ENCODE peak calls at places on chromosome 14, in four cellular contexts. J is IMR-90, V is MM.1S, H is uterus. L is an unnamed sample.

GRCh38 chr14:57747036-57747435 is 118.9 kb downstream of the SLC35F4 start:
- DNase-seq in V (no peak), H (no peak), J (no peak), L (peak)

GRCh38 chr14:81137316-81137715 is 83.4 kb downstream of the GTF2A1 start:
- DNase-seq in H (no peak), V (no peak), J (peak), L (peak)

GRCh38 chr14:88554458-88555286 is at the start of gene PTPN21:
- DNase-seq in V (peak), J (peak), H (peak), L (peak)

GRCh38 chr14:86003998-86004397 is 474.1 kb downstream of the FLRT2 start:
- DNase-seq in H (no peak), J (peak), V (no peak), L (peak)

GRCh38 chr14:60573943-60574496 is 65.1 kb downstream of the SIX6 start:
- DNase-seq in H (no peak), J (no peak), V (no peak), L (peak)

GRCh38 chr14:36426836-36427235 is 93.2 kb downstream of the NKX2-1 start:
- DNase-seq in V (no peak), J (no peak), H (no peak), L (no peak)

GRCh38 chr14:69910871-69911270 is 31.7 kb downstream of the SMOC1 start:
- DNase-seq in H (no peak), V (no peak), J (no peak), L (no peak)

GRCh38 chr14:88791629-88792571 is 853 bp downstream of the EML5 start:
- DNase-seq in V (peak), J (no peak), H (peak), L (no peak)

GRCh38 chr14:31449971-31450610 is 7.2 kb downstream of the DTD2 start:
- DNase-seq in H (no peak), J (peak), V (peak), L (peak)

GRCh38 chr14:26021759-26022158 is 576.1 kb downstream of the NOVA1 start:
- DNase-seq in J (no peak), H (no peak), V (no peak), L (no peak)

GRCh38 chr14:94136575-94137331 is 7.3 kb upstream of the IFI27L2 start:
- DNase-seq in H (peak), V (peak), J (peak), L (peak)

GRCh38 chr14:39734306-39734705 is 302.1 kb upstream of the FBXO33 start:
- DNase-seq in J (no peak), H (no peak), V (no peak), L (no peak)

GRCh38 chr14:100067481-100067880 is 2.3 kb downstream of the EVL start:
- DNase-seq in H (no peak), V (no peak), J (no peak), L (no peak)

GRCh38 chr14:46136456-46136855 is 515.1 kb downstream of the RPL10L start:
- DNase-seq in J (no peak), H (no peak), V (no peak), L (no peak)

GRCh38 chr14:71321556-71322315 is 414.5 kb downstream of the PCNX1 start:
- DNase-seq in H (no peak), V (no peak), J (peak), L (peak)

GRCh38 chr14:52348796-52349195 is 34.7 kb downstream of the PTGER2 start:
- DNase-seq in H (no peak), J (peak), V (no peak), L (peak)

GRCh38 chr14:23057757-23058653 is 685 bp upstream of the CDH24 start:
- DNase-seq in H (peak), V (peak), J (peak), L (peak)

GRCh38 chr14:65850429-65851145 is 438.1 kb downstream of the FUT8 start:
- DNase-seq in J (no peak), H (no peak), V (peak), L (no peak)

GRCh38 chr14:92471919-92472318 is 41.7 kb upstream of the RIN3 start:
- DNase-seq in H (no peak), V (no peak), J (peak), L (peak)

GRCh38 chr14:37601849-37602248 is 6.4 kb downstream of the TTC6 start:
- DNase-seq in J (no peak), V (no peak), H (no peak), L (no peak)

GRCh38 chr14:37658174-37658573 is 62.7 kb downstream of the TTC6 start:
- DNase-seq in J (no peak), V (no peak), H (no peak), L (no peak)

GRCh38 chr14:55399912-55400311 is 11.7 kb downstream of the ATG14 start:
- DNase-seq in J (peak), V (no peak), H (no peak), L (peak)

GRCh38 chr14:42027271-42027670 is 420.6 kb downstream of the LRFN5 start:
- DNase-seq in J (no peak), H (no peak), V (no peak), L (no peak)

GRCh38 chr14:103422981-103423600 is 37.9 kb downstream of the MARK3 start:
- DNase-seq in H (no peak), V (no peak), J (peak), L (peak)

GRCh38 chr14:105168496-105168978 is at the start of gene JAG2:
- DNase-seq in V (peak), J (no peak), H (no peak), L (peak)

GRCh38 chr14:32075636-32076277 is 1.3 kb upstream of the ARHGAP5 start:
- DNase-seq in H (no peak), J (peak), V (no peak), L (peak)

GRCh38 chr14:73787760-73788508 is 63.7 kb upstream of the PTGR2 start:
- DNase-seq in V (peak), J (peak), H (no peak), L (peak)

GRCh38 chr14:71472281-71472960 is 459.8 kb upstream of the RGS6 start:
- DNase-seq in V (no peak), H (no peak), J (peak), L (peak)

GRCh38 chr14:59009967-59010366 is 178.5 kb upstream of the DAAM1 start:
- DNase-seq in H (no peak), V (no peak), J (no peak), L (no peak)

GRCh38 chr14:31990959-31991541 is 86.1 kb upstream of the ARHGAP5 start:
- DNase-seq in V (no peak), H (no peak), J (no peak), L (peak)

GRCh38 chr14:54216827-54217226 is 180.0 kb upstream of the CDKN3 start:
- DNase-seq in H (no peak), V (no peak), J (no peak), L (no peak)

GRCh38 chr14:104462651-104463630 is 116.6 kb upstream of the C14orf180 start:
- DNase-seq in V (no peak), H (no peak), J (no peak), L (no peak)

GRCh38 chr14:55780156-55780946 is 200.3 kb downstream of the KTN1 start:
- DNase-seq in J (peak), V (no peak), H (no peak), L (peak)

GRCh38 chr14:70707138-70708038 is 65.7 kb downstream of the TTC9 start:
- DNase-seq in V (no peak), J (peak), H (no peak), L (peak)

GRCh38 chr14:48035836-48036235 is 360.4 kb upstream of the MDGA2 start:
- DNase-seq in J (no peak), V (no peak), H (no peak), L (no peak)

GRCh38 chr14:60618200-60618599 is 31.1 kb downstream of the SIX1 start:
- DNase-seq in V (no peak), H (no peak), J (no peak), L (no peak)

GRCh38 chr14:59630281-59630963 is 53.8 kb upstream of the CCDC175 start:
- DNase-seq in V (no peak), H (no peak), J (no peak), L (peak)

GRCh38 chr14:37566811-37567371 is 28.2 kb downstream of the FOXA1 start:
- DNase-seq in H (no peak), V (no peak), J (no peak), L (peak)

DNA sequence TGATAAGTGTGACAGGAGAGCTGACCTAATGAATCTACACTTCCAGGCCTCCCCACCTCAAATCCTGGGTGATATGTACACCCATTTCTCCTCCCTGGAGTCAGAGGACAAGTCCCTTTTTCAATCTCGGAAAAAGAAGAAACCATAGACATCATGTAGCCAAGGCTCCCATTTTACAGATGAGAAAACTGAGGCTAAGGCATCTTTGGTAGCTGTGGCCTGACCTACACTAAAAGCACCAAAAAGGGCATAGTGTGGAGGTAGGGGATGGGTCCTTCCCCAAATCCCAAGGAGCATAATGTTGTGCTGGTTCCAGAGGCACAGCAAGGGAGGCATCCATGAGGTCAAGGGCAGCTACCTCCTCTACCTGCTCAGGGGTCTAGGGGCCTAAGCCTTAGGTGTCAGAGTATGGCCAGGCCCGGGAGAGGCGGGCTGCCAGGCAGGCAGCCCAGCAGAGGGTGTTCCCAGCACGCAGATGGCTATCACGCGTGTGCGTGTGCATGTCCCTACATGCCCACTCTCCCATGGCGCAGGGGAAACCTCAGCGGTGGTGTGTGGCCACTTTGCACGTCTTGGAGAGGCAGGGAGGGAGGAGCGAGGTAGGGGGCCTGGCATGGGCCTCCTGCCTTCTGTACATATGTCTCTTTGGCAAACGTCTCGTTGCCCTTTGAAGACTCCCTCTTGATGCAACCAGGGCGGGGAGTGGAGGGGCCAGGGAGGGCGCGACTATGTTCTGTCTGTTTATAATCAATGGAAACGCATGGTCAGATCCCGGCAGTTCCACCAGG is 2.5 kb downstream of the PGF start:
- DNase-seq in V (no peak), J (no peak), H (no peak), L (no peak)
- H3K27ac ChIP-seq in V (no peak), J (no peak), H (no peak), L (no peak)

GRCh38 chr14:68332011-68332410 is 460.9 kb downstream of the ZFP36L1 start:
- DNase-seq in H (no peak), J (peak), V (no peak), L (no peak)
- H3K27ac ChIP-seq in H (no peak), J (no peak), V (no peak), L (no peak)

GRCh38 chr14:91303924-91304229 is 59.4 kb upstream of the GPR68 start:
- DNase-seq in H (no peak), V (no peak), J (no peak), L (no peak)
- H3K27ac ChIP-seq in H (no peak), V (no peak), J (no peak), L (no peak)

DNA sequence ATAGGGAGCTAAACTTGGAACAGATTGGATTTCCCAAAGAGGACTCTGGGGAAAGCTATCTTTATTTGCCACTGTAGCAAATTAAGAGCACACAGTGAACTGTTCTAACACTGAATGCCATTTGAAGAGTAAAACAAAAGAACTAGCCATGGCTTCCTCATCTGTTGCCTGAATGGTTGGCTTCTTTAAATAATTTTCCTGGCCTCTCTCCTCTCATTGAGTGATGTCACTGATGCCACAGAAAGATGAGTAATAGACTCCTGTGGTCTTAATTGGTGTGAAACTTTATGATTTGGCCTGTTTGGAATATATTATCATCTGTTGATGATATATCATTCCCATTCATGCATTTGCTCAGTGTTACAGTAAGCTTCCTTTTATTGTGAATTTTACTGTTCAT is 42.5 kb downstream of the WDR20 start:
- DNase-seq in J (peak), V (no peak), H (no peak), L (peak)
- H3K27ac ChIP-seq in J (no peak), V (no peak), H (no peak), L (peak)

GRCh38 chr14:50542941-50543418 is 10.6 kb upstream of the MAP4K5 start:
- DNase-seq in V (peak), J (peak), H (no peak), L (peak)

GRCh38 chr14:50545618-50546017 is 13.2 kb upstream of the MAP4K5 start:
- DNase-seq in V (no peak), H (no peak), J (no peak), L (no peak)

GRCh38 chr14:50544911-50545310 is 12.5 kb upstream of the MAP4K5 start:
- DNase-seq in H (peak), J (no peak), V (no peak), L (no peak)

GRCh38 chr14:50539051-50539450 is 6.7 kb upstream of the MAP4K5 start:
- DNase-seq in V (no peak), J (no peak), H (no peak), L (no peak)

DNA sequence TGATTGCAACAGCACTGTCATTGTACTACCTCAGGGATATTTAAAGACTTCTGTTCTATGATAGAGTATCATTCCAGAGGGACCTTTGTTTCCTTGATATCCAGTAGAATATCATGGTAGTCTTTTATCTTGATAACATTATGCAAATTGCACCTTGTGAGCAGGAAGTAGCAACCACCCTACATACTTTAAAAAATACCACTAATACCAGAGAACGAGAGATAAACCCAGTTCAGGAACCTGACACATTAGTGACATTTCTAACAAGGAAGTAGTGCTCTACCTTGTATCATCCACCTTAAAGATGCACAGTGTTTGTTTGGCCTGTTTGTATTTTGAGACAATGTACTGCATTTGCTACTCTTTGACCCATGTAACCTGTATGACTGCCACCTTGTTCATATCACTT is 8.8 kb upstream of the MAP4K5 start:
- DNase-seq in V (no peak), H (no peak), J (no peak), L (no peak)
- H3K27ac ChIP-seq in V (no peak), H (no peak), J (no peak), L (no peak)

GRCh38 chr14:96105921-96106441 is 66.8 kb downstream of the C14orf132 start:
- DNase-seq in H (peak), J (no peak), V (no peak), L (peak)
- H3K27ac ChIP-seq in H (peak), J (peak), V (no peak), L (no peak)

GRCh38 chr14:21735200-21735599 is 61.6 kb upstream of the OR4E1 start:
- DNase-seq in V (no peak), J (no peak), H (no peak), L (no peak)

GRCh38 chr14:21734457-21735074 is 60.9 kb upstream of the OR4E1 start:
- DNase-seq in J (peak), V (peak), H (no peak), L (no peak)

GRCh38 chr14:21724115-21724973 is 50.7 kb upstream of the OR4E1 start:
- DNase-seq in V (no peak), H (no peak), J (no peak), L (no peak)

DNA sequence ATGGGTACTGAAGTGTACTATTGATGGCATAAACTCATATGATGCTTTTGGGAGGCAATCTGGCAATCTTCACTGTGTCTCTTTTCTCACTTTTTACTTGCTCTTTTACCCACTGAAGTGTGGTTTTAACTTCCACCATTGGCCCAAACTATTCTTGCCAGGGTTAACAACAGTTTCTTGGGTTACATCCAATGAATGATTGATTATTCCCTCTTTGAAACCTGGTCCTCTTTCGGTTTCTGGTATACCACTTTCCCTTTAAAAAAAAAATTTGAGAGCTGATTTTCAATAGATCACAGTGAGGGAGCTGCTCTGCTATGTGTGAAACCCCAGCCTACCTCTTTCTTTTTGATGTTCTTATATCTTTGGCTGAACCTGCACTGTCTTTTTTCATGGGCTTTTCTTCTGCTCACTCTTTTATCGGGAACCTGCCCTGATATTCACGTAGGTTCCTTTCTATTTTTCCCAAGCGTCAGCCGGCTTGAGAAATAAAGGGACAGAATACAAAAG is 56.1 kb upstream of the OR4E1 start:
- DNase-seq in H (no peak), V (peak), J (no peak), L (no peak)
- H3K27ac ChIP-seq in H (no peak), V (peak), J (no peak), L (no peak)

DNA sequence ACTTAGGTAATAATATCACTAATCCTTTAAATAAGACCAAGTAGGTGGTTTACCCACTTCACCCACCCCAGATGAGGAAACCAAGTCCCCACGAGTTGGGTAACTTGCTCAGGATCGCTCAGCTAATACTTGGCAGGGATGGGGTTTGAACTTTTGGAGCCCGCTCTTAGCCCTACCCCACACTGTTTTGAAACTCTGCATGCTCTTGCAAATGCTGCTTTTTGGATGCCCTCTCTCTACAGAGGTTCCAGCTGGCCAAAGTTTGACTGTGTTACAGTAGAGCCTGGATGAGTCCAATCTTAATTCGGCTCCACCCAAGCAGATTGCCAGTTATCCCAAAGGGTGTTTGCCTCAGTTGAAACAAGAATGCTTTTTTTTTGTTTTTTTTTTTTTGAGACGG is 6.8 kb downstream of the PLEKHG3 start:
- DNase-seq in V (no peak), J (no peak), H (peak), L (no peak)
- H3K27ac ChIP-seq in V (no peak), J (no peak), H (peak), L (no peak)

DNA sequence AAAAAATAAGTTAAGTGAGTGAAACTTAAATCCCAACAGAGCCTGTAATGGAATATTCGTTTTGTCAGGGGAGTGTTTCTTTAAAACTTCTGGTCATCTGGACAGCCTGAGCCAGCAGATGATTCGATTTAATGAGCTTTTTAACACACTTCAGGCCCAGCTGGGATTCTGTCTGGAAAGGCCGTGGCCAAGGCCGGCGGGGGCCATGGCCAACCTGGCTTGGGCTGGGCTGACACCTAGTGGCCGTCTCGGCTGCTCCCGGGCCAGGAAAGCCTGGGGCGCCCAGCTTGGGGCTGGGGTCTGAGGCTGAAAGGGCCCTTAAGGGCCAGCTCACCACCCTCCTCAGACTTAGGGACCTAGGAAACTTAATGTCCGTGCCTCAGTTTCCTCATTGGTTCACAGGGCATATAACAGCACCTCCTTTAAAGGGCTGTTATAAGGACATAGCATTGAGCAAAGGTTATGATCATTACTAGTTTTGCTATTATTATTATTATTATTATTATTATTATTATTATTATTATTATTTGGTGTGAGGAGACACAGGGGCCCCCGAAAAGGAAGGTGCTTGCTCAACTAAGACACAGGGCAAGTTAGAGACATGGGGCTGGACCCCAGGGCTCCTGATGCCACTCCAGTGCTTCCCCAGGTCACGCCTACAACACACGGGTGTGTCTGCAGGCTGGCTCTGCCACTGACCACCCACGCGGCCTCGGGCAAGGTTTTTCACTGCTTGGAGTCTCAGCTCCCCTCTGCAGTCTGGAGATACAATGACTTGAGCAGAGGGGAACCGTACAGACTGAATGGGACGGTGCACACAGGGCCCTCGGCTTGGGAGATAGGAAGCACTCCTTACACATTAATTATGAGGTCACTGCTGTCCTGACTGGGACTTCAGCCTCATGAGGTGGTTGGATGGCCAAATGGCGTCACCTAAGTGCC is 84.0 kb downstream of the SYNE3 start:
- DNase-seq in V (no peak), J (peak), H (peak), L (no peak)
- H3K27ac ChIP-seq in V (no peak), J (no peak), H (no peak), L (no peak)

L was measured in astrocyte.